ENCODE peak calls at places on chromosomes 1 and 21, in nine cellular contexts. Y is B cell, Q is AG04450, G is mucosa of descending colon, T is tibial artery, E is epithelial cell of esophagus, N is HFF-Myc, V is AG09319, P is hepatocyte. A is an unnamed sample.

GRCh38 chr1:173417563-173417962 is 59.6 kb upstream of the PRDX6 start:
- DNase-seq in E (no peak), V (no peak), N (no peak), Q (no peak), T (no peak), G (no peak), P (no peak), Y (no peak), A (no peak)

GRCh38 chr1:113669988-113670387 is 89.3 kb downstream of the PHTF1 start:
- DNase-seq in P (no peak), Y (no peak), E (no peak), N (no peak), T (no peak), G (no peak), Q (no peak), V (no peak), A (no peak)

GRCh38 chr1:184164529-184164928 is 113.0 kb downstream of the TSEN15 start:
- DNase-seq in P (no peak), T (no peak), Y (no peak), N (no peak), V (no peak), G (no peak), E (no peak), Q (no peak), A (no peak)

GRCh38 chr21:44933199-44933937 is 6.5 kb upstream of the SLX9 start:
- DNase-seq in V (no peak), T (no peak), E (no peak), Y (no peak), P (no peak), N (no peak), G (no peak), Q (no peak), A (no peak)

GRCh38 chr1:33032126-33032869 is 4.4 kb downstream of the AK2 start:
- DNase-seq in P (no peak), N (no peak), Y (no peak), E (no peak), Q (no peak), G (no peak), T (no peak), V (no peak), A (no peak)

GRCh38 chr21:39073063-39073462 is 110.2 kb downstream of the PSMG1 start:
- DNase-seq in Q (no peak), G (no peak), Y (no peak), E (no peak), V (no peak), P (no peak), T (peak), N (no peak), A (no peak)

GRCh38 chr1:232878141-232878540 is 72.3 kb upstream of the NTPCR start:
- DNase-seq in P (no peak), G (no peak), N (no peak), T (no peak), Q (no peak), V (no peak), Y (no peak), E (no peak), A (no peak)

GRCh38 chr1:216331211-216331610 is 92.0 kb downstream of the USH2A start:
- DNase-seq in G (no peak), Y (no peak), V (no peak), N (no peak), P (no peak), Q (no peak), E (peak), T (no peak), A (no peak)

GRCh38 chr1:67771152-67771551 is 62.1 kb downstream of the GNG12 start:
- DNase-seq in V (no peak), Q (no peak), E (peak), N (no peak), Y (no peak), P (no peak), T (no peak), G (no peak), A (no peak)
- TF ChIP-seq CTCF in V (no peak), Q (peak), E (peak), N (no peak), Y (no peak), P (peak), T (no peak), G (no peak), A (no peak)

DNA sequence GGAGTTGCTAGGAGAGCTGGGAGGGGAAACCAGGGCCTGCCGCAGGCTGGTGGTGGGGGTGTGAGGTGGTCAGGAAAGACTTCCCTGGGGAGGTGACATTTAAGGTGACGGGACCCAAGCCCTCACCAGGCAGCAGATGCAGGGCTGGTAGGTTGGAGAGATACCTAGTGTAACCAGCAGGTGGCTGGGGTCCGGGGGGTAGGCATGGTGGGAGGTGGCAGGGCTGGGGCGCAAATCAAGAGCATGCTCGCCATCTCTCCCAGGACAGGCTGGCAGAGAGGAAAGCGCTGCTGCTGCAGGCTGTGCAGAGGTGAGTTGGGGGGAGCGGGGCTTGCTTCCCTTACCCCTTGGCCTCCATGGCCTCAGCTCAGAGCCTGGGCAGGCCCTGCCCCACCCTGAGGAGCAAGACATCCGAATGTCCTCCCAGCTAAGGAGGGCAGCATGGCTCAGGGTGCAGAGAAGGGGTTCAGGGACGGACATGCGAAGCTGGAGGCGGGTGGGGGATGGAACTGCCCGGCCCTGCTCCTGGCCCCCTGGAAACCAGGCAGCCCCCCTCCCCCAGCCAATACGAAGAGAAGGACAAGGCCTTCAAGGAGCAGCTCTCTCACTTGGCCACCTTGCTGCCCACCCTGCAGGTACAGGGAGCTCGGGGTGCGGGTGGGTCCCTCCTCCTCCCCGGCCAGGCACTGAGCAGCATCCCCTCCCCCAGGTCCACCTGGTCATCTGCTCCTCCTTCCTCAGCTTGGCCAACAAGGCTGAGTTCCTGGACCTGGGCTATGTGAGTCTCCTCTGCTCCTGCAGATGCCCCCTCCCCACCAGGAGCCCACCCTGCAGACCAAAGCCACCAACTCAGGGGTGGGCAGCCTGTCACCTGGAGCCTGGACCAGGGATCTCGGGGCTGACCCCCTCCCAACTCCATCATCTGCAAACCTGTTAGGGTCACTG is 4.0 kb downstream of the RNF207 start:
- DNase-seq in E (no peak), Y (peak), T (no peak), P (no peak), N (no peak), Q (no peak), G (no peak), V (no peak), A (no peak)
- TF ChIP-seq CTCF in E (peak), Y (peak), T (no peak), P (no peak), N (peak), Q (peak), G (no peak), V (peak), A (no peak)

DNA sequence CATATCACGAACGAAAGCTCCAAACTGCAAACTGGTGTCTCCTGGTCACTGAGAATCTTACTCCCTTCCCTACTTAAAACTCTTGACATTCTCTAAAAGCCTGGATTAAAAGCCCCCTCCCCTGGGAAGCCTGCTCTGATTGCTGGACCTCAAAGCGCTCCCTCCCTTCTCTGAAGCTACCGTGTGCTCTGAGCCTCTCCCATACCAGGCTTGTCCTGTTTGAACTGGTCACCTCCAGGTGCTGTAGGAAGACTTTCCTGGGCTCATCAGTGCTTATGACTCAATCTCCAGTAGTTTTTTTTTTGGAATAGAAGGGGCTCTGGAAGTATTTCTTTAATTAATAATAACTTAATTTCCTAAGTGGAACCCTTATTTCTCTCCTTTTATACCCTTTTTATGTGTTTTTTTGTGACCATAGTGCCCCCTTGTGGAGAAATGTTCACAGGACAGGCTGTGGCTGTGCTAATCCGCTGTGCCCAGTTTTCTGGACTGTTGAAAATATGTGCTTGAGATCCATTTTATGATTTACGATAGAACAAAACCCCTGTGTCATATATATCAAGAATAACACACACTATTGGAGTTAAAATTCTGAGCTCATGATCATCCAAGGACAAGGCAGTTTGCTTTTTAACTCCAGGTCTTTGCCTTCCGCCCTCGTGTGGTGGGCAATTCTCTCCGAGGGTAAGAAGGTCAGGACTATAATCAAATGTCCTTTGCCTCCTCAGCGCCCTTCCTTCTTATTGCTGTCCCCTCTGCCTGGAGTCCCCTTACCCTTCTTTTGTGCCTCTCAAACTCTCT is 16.9 kb downstream of the MTARC1 start:
- DNase-seq in P (peak), V (no peak), Y (peak), T (no peak), N (no peak), E (peak), G (no peak), Q (no peak), A (peak)
- TF ChIP-seq CTCF in P (peak), V (peak), Y (peak), T (peak), N (peak), E (peak), G (no peak), Q (peak), A (peak)

DNA sequence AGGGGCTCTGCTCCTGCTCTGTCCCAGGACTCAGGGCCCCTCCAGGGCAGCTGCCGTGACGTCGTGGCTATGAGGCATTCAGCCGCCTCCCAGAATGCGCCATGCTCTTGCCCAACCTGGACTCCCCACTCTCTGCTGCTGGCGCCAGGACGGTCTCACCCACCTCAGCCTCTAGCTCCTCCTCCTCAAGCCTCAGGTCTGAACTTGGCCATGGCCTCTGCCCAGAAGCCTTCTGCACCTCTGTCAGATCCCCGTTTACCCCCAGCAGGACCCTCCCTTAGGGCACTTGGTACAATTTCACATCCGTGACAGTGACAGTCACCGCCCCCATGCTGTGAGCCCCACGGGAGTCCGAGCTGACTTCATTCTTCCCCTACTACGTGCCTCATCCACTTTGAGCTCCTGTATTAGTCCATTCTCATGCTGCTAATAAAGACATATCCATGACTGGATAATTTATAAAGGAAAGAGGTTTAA is 4.9 kb downstream of the CSTB start:
- DNase-seq in T (no peak), E (peak), Y (no peak), V (no peak), G (no peak), P (no peak), N (no peak), Q (no peak), A (no peak)
- TF ChIP-seq CTCF in T (no peak), E (no peak), Y (no peak), V (no peak), G (no peak), P (no peak), N (no peak), Q (no peak), A (no peak)

GRCh38 chr1:166840309-166841302 is 1.3 kb downstream of the POGK start:
- DNase-seq in V (no peak), T (no peak), N (no peak), E (peak), Q (peak), Y (peak), G (no peak), P (peak), A (no peak)

GRCh38 chr1:166838766-166839599 is at the start of gene POGK:
- DNase-seq in E (peak), N (peak), T (peak), V (peak), Y (peak), P (peak), G (peak), Q (peak), A (peak)

GRCh38 chr1:166843322-166843721 is 4.0 kb downstream of the POGK start:
- DNase-seq in T (no peak), Y (no peak), Q (no peak), N (no peak), E (no peak), V (no peak), P (no peak), G (no peak), A (no peak)

GRCh38 chr1:166836733-166837132 is 2.5 kb upstream of the POGK start:
- DNase-seq in V (no peak), Y (no peak), Q (no peak), T (no peak), E (peak), P (no peak), G (no peak), N (no peak), A (no peak)

GRCh38 chr1:166839600-166840308 is 479 bp downstream of the POGK start:
- DNase-seq in N (no peak), E (peak), Q (no peak), Y (peak), T (peak), V (no peak), P (peak), G (peak), A (no peak)
- TF ChIP-seq CTCF in N (peak), E (peak), Q (peak), Y (no peak), T (no peak), V (peak), P (peak), G (no peak), A (peak)

DNA sequence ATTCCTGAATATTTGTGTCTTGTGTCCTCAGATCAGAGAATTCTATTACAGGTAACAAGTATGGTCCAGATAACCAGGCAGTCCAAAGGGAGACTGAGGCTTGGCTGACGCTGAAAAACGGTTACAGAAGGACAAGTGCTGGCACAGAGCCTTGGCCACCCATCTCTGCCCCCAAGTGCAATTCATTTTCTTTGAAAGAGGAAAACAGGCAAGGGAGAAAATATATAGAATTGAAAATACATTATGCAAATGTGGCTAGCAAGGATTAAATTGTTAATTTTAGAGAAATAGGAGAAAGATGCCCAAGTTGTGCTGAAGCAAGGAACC is 1.2 kb downstream of the SORT1 start:
- DNase-seq in E (no peak), Y (no peak), Q (no peak), T (no peak), G (no peak), P (no peak), N (no peak), V (no peak), A (no peak)
- TF ChIP-seq CTCF in E (no peak), Y (no peak), Q (no peak), T (no peak), G (no peak), P (no peak), N (no peak), V (no peak), A (no peak)

DNA sequence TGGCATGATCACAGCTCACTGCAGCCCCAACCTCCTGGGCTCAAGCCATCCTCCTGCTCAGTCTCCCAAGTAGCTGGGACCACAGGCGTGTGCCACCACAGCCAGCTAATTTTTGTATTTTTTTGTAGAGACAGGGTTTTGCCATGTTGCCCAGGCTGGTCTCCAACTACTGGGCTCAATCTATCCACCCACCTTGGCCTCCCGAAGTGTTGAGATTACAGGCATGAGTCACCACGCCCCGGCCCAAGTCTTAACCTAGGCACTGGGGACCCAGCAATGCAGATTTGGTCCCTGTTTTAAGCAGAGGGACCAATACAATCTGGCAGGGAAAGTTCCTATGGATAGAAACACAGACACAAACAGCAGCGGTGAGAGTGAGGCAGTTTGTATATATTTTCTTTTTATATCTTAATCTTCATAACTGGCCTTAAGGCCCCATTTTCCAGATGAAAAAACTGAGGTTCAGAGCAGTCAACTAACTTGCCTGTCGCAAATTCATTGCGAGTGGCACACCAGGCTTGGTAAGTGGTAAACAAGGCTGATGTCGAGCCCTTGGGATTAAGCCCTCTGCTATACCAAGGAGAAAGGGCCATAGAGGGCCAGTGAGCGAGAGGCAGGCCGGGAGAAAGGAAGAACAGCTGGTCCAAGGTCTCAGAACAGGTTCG is 77.8 kb upstream of the TINAGL1 start:
- DNase-seq in G (no peak), P (no peak), E (no peak), T (no peak), Y (no peak), V (no peak), N (no peak), Q (no peak), A (no peak)
- TF ChIP-seq CTCF in G (no peak), P (no peak), E (no peak), T (no peak), Y (no peak), V (no peak), N (no peak), Q (no peak), A (no peak)

GRCh38 chr1:205517763-205518162 is 13.3 kb downstream of the CDK18 start:
- DNase-seq in E (no peak), V (no peak), Y (no peak), T (no peak), N (no peak), G (no peak), Q (no peak), P (no peak), A (no peak)
- TF ChIP-seq CTCF in E (no peak), V (no peak), Y (no peak), T (no peak), N (no peak), G (no peak), Q (no peak), P (no peak), A (no peak)

GRCh38 chr1:8814870-8815269 is 2.6 kb downstream of the RERE start:
- DNase-seq in N (no peak), E (peak), P (peak), T (no peak), Q (no peak), G (no peak), V (no peak), Y (peak), A (no peak)
- TF ChIP-seq CTCF in N (no peak), E (no peak), P (peak), T (no peak), Q (no peak), G (no peak), V (no peak), Y (no peak), A (peak)

A was measured in astrocyte of the cerebellum.